ENCODE peak calls at places on chromosomes 7 and 10, in five cellular contexts. One of them, this sample, is unnamed. For H3K4me1, the result is how much of the 10 kb centered on the place peaks cover.

GRCh38 chr10:18879284-18879683 is 169.3 kb upstream of the MALRD1 start:
- DNase-seq in left ventricle myocardium inferior: no peak
- DNase-seq in heart right ventricle: no peak
- DNase-seq in ovary: no peak
- DNase-seq in transverse colon: no peak
- DNase-seq in this sample: no peak

GRCh38 chr10:81872206-81872605 is 2.8 kb upstream of the NRG3 start:
- DNase-seq in heart right ventricle: no peak
- DNase-seq in transverse colon: no peak
- DNase-seq in left ventricle myocardium inferior: no peak
- DNase-seq in ovary: no peak
- DNase-seq in this sample: no peak

GRCh38 chr10:60234531-60234930 is 155.1 kb downstream of the ANK3 start:
- DNase-seq in left ventricle myocardium inferior: no peak
- DNase-seq in heart right ventricle: no peak
- DNase-seq in ovary: no peak
- DNase-seq in transverse colon: no peak
- DNase-seq in this sample: no peak

GRCh38 chr7:148304456-148304855 is 286.1 kb upstream of the C7orf33 start:
- DNase-seq in ovary: no peak
- DNase-seq in transverse colon: peak
- DNase-seq in left ventricle myocardium inferior: no peak
- DNase-seq in heart right ventricle: no peak
- DNase-seq in this sample: no peak

GRCh38 chr7:94028768-94029167 is 24.6 kb upstream of the BET1 start:
- DNase-seq in heart right ventricle: no peak
- DNase-seq in ovary: no peak
- DNase-seq in transverse colon: no peak
- DNase-seq in left ventricle myocardium inferior: no peak
- DNase-seq in this sample: no peak

GRCh38 chr7:103989200-103989784 is at the start of gene RELN:
- DNase-seq in heart right ventricle: no peak
- DNase-seq in ovary: peak
- DNase-seq in left ventricle myocardium inferior: no peak
- DNase-seq in transverse colon: no peak
- DNase-seq in this sample: peak

GRCh38 chr10:75395171-75395954 is 6.2 kb downstream of the ZNF503 start:
- DNase-seq in ovary: peak
- DNase-seq in left ventricle myocardium inferior: peak
- DNase-seq in heart right ventricle: no peak
- DNase-seq in transverse colon: peak
- DNase-seq in this sample: peak

GRCh38 chr10:43109671-43110249 is 28.5 kb upstream of the CSGALNACT2 start:
- DNase-seq in left ventricle myocardium inferior: no peak
- DNase-seq in heart right ventricle: no peak
- DNase-seq in transverse colon: no peak
- DNase-seq in ovary: no peak
- DNase-seq in this sample: peak

GRCh38 chr10:113867904-113868303 is 13.4 kb downstream of the NHLRC2 start:
- DNase-seq in ovary: no peak
- DNase-seq in left ventricle myocardium inferior: no peak
- DNase-seq in heart right ventricle: no peak
- DNase-seq in transverse colon: no peak
- DNase-seq in this sample: no peak

GRCh38 chr7:97002555-97003261 is 2.6 kb upstream of the DLX6 start:
- DNase-seq in heart right ventricle: no peak
- DNase-seq in transverse colon: no peak
- DNase-seq in left ventricle myocardium inferior: no peak
- DNase-seq in ovary: no peak
- DNase-seq in this sample: peak

GRCh38 chr7:102321351-102322201 is 34.7 kb downstream of the SPDYE6 start:
- DNase-seq in heart right ventricle: no peak
- DNase-seq in ovary: no peak
- DNase-seq in left ventricle myocardium inferior: no peak
- DNase-seq in transverse colon: peak
- DNase-seq in this sample: no peak

GRCh38 chr7:108138911-108139310 is 8.8 kb upstream of the LAMB4 start:
- DNase-seq in heart right ventricle: no peak
- DNase-seq in transverse colon: no peak
- DNase-seq in ovary: no peak
- DNase-seq in left ventricle myocardium inferior: no peak
- DNase-seq in this sample: no peak

GRCh38 chr10:43574035-43574892 is at the start of gene ZNF239:
- DNase-seq in heart right ventricle: peak
- DNase-seq in transverse colon: peak
- DNase-seq in ovary: peak
- DNase-seq in left ventricle myocardium inferior: peak
- DNase-seq in this sample: peak

GRCh38 chr7:80482938-80483337 is 28.9 kb downstream of the GNAT3 start:
- DNase-seq in left ventricle myocardium inferior: no peak
- DNase-seq in transverse colon: no peak
- DNase-seq in heart right ventricle: no peak
- DNase-seq in ovary: no peak
- DNase-seq in this sample: no peak

GRCh38 chr7:80480566-80480965 is 31.3 kb downstream of the GNAT3 start:
- DNase-seq in transverse colon: no peak
- DNase-seq in left ventricle myocardium inferior: no peak
- DNase-seq in heart right ventricle: no peak
- DNase-seq in ovary: no peak
- DNase-seq in this sample: no peak

GRCh38 chr7:80475383-80475782 is 36.5 kb downstream of the GNAT3 start:
- DNase-seq in heart right ventricle: no peak
- DNase-seq in ovary: no peak
- DNase-seq in transverse colon: no peak
- DNase-seq in left ventricle myocardium inferior: no peak
- DNase-seq in this sample: no peak

GRCh38 chr7:80481196-80481884 is 30.5 kb downstream of the GNAT3 start:
- DNase-seq in left ventricle myocardium inferior: no peak
- DNase-seq in transverse colon: no peak
- DNase-seq in heart right ventricle: no peak
- DNase-seq in ovary: no peak
- DNase-seq in this sample: no peak

DNA sequence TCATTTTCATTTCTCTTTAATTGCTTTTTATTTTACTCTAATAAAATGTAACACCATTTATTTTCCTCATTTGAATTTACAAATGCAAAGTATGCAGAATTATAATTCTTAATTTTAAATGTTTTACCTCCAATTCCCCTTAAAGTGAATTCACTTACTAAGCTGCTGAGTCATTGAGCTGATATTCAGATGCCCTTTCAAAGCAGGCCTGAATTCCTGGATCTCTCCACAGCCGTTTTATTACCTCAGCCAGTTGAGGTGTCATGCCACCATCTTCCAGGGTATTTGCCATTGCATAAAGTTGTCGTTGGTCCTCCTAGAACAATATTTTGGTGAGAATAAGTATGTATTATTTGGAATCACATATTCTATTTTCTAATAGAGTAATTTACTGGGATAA is 33.2 kb downstream of the GNAT3 start:
- DNase-seq in transverse colon: no peak
- DNase-seq in left ventricle myocardium inferior: no peak
- DNase-seq in heart right ventricle: no peak
- DNase-seq in ovary: no peak
- DNase-seq in this sample: no peak
- H3K4me1 ChIP-seq in transverse colon: under half
- H3K4me1 ChIP-seq in left ventricle myocardium inferior: half or more
- H3K4me1 ChIP-seq in heart right ventricle: under half
- H3K4me1 ChIP-seq in ovary: under half
- H3K4me1 ChIP-seq in this sample: under half

GRCh38 chr7:127556404-127556803 is 29.0 kb downstream of the GCC1 start:
- DNase-seq in left ventricle myocardium inferior: no peak
- DNase-seq in heart right ventricle: no peak
- DNase-seq in transverse colon: no peak
- DNase-seq in ovary: no peak
- DNase-seq in this sample: no peak

GRCh38 chr7:127551941-127552340 is 33.5 kb downstream of the GCC1 start:
- DNase-seq in left ventricle myocardium inferior: no peak
- DNase-seq in transverse colon: no peak
- DNase-seq in heart right ventricle: no peak
- DNase-seq in ovary: no peak
- DNase-seq in this sample: no peak

GRCh38 chr7:127557803-127558202 is 27.6 kb downstream of the GCC1 start:
- DNase-seq in left ventricle myocardium inferior: no peak
- DNase-seq in transverse colon: no peak
- DNase-seq in ovary: no peak
- DNase-seq in heart right ventricle: no peak
- DNase-seq in this sample: no peak
- TF ChIP-seq CTCF in left ventricle myocardium inferior: peak
- TF ChIP-seq CTCF in transverse colon: no peak
- TF ChIP-seq CTCF in ovary: no peak
- TF ChIP-seq CTCF in heart right ventricle: no peak
- TF ChIP-seq CTCF in this sample: no peak

GRCh38 chr7:55534916-55535636 is 37.2 kb downstream of the VOPP1 start:
- DNase-seq in left ventricle myocardium inferior: no peak
- DNase-seq in heart right ventricle: no peak
- DNase-seq in ovary: no peak
- DNase-seq in transverse colon: no peak
- DNase-seq in this sample: no peak

GRCh38 chr7:55533050-55533728 is 39.1 kb downstream of the VOPP1 start:
- DNase-seq in left ventricle myocardium inferior: no peak
- DNase-seq in ovary: no peak
- DNase-seq in heart right ventricle: no peak
- DNase-seq in transverse colon: peak
- DNase-seq in this sample: no peak

GRCh38 chr7:55533729-55534080 is 38.6 kb downstream of the VOPP1 start:
- DNase-seq in ovary: no peak
- DNase-seq in heart right ventricle: no peak
- DNase-seq in transverse colon: no peak
- DNase-seq in left ventricle myocardium inferior: no peak
- DNase-seq in this sample: no peak

GRCh38 chr7:55534262-55534915 is 37.9 kb downstream of the VOPP1 start:
- DNase-seq in left ventricle myocardium inferior: no peak
- DNase-seq in transverse colon: peak
- DNase-seq in ovary: no peak
- DNase-seq in heart right ventricle: peak
- DNase-seq in this sample: peak

GRCh38 chr7:55532150-55532917 is 40.0 kb downstream of the VOPP1 start:
- DNase-seq in heart right ventricle: no peak
- DNase-seq in transverse colon: no peak
- DNase-seq in ovary: no peak
- DNase-seq in left ventricle myocardium inferior: no peak
- DNase-seq in this sample: no peak
- H3K4me1 ChIP-seq in heart right ventricle: half or more
- H3K4me1 ChIP-seq in transverse colon: under half
- H3K4me1 ChIP-seq in ovary: under half
- H3K4me1 ChIP-seq in left ventricle myocardium inferior: half or more
- H3K4me1 ChIP-seq in this sample: under half

GRCh38 chr7:43211276-43211675 is 98.8 kb downstream of the HECW1 start:
- DNase-seq in ovary: no peak
- DNase-seq in left ventricle myocardium inferior: no peak
- DNase-seq in heart right ventricle: no peak
- DNase-seq in transverse colon: no peak
- DNase-seq in this sample: no peak
- TF ChIP-seq CTCF in ovary: no peak
- TF ChIP-seq CTCF in left ventricle myocardium inferior: no peak
- TF ChIP-seq CTCF in heart right ventricle: no peak
- TF ChIP-seq CTCF in transverse colon: no peak
- TF ChIP-seq CTCF in this sample: no peak

GRCh38 chr10:72323108-72323932 is 31.4 kb downstream of the DNAJB12 start:
- DNase-seq in ovary: peak
- DNase-seq in transverse colon: no peak
- DNase-seq in heart right ventricle: no peak
- DNase-seq in left ventricle myocardium inferior: no peak
- DNase-seq in this sample: peak
- H3K4me1 ChIP-seq in ovary: under half
- H3K4me1 ChIP-seq in transverse colon: under half
- H3K4me1 ChIP-seq in heart right ventricle: half or more
- H3K4me1 ChIP-seq in left ventricle myocardium inferior: half or more
- H3K4me1 ChIP-seq in this sample: under half

This sample was measured in kidney.